ENCODE peak calls at places on chromosomes 3 and 15, in seven cellular contexts. I, H, L, D, O, W and M are unnamed samples.

GRCh38 chr3:133393691-133394474 is 6.0 kb upstream of the BFSP2 start:
- DNase-seq in L (no peak), O (no peak), W (no peak), I (peak; percentile 36), D (no peak), H (no peak), M (no peak)

GRCh38 chr15:66864086-66864830 is 162.2 kb downstream of the SMAD6 start:
- DNase-seq in O (no peak), L (peak; percentile 4), I (no peak), D (no peak), W (no peak), H (no peak), M (no peak)

GRCh38 chr3:36763850-36764703 is at the start of gene DCLK3:
- DNase-seq in L (no peak), W (no peak), D (no peak), I (no peak), H (no peak), O (no peak), M (no peak)

GRCh38 chr3:69781593-69781992 is 42.3 kb downstream of the MITF start:
- DNase-seq in H (no peak), W (no peak), I (no peak), D (no peak), L (no peak), O (no peak), M (no peak)

GRCh38 chr3:189324538-189325138 is 152.9 kb downstream of the TPRG1 start:
- DNase-seq in L (peak; percentile 84), I (peak; percentile 96), H (peak; percentile 76), D (peak; percentile 74), O (peak; percentile 62), W (peak; percentile 83), M (peak; percentile 69)

GRCh38 chr3:171168086-171168485 is 141.6 kb upstream of the SLC2A2 start:
- DNase-seq in I (peak; percentile 84), O (no peak), H (no peak), D (peak; percentile 33), W (no peak), L (no peak), M (no peak)

GRCh38 chr3:110680365-110680909 is 391.2 kb upstream of the NECTIN3 start:
- DNase-seq in O (no peak), D (peak; percentile 24), W (no peak), I (peak; percentile 28), L (no peak), H (no peak), M (no peak)

GRCh38 chr3:111978833-111979688 is at the start of gene ABHD10:
- DNase-seq in L (peak; percentile 97), W (peak; percentile 97), I (peak; percentile 97), O (peak; percentile 95), H (peak; percentile 97), D (peak; percentile 98), M (peak; percentile 98)

GRCh38 chr15:41979493-41980266 is 7.3 kb upstream of the EHD4 start:
- DNase-seq in I (no peak), L (peak; percentile 33), D (no peak), O (no peak), W (no peak), H (no peak), M (no peak)

GRCh38 chr3:133837487-133838295 is 32.1 kb downstream of the SRPRB start:
- DNase-seq in W (no peak), H (no peak), D (no peak), O (no peak), L (no peak), I (no peak), M (no peak)

GRCh38 chr3:50483374-50483773 is 20.1 kb downstream of the CACNA2D2 start:
- DNase-seq in L (no peak), H (no peak), O (no peak), W (no peak), I (no peak), D (no peak), M (no peak)

GRCh38 chr3:49411550-49411967 is 217 bp downstream of the RHOA start:
- DNase-seq in I (no peak), D (no peak), L (peak; percentile 71), H (peak; percentile 39), W (no peak), O (peak; percentile 52), M (peak; percentile 75)

GRCh38 chr3:122085666-122086065 is 30.5 kb downstream of the CD86 start:
- DNase-seq in H (no peak), L (no peak), W (peak; percentile 71), I (no peak), D (no peak), O (no peak), M (no peak)

GRCh38 chr3:87997298-87997697 is 61.5 kb downstream of the CGGBP1 start:
- DNase-seq in D (peak; percentile 17), W (peak; percentile 92), I (peak; percentile 10), H (no peak), O (peak; percentile 15), L (peak; percentile 26), M (peak; percentile 10)